ENCODE peak calls at places on chromosomes 3 and 15, in five cellular contexts. J is GM10248; Z is activated T-cell treated with anti-CD3 and anti-CD28 coated beads, Interleukin-2, amount 50 U/mL, for 72 hours; R is nephron progenitor cell; X is stimulated activated CD4-positive, alpha-beta T cell treated with anti-CD3 and anti-CD28 coated beads, Interleukin-4, amount 100 ng/mL, for 48 hours. O is an unnamed sample.

GRCh38 chr15:51801391-51801835 is 28.0 kb upstream of the TMOD3 start:
- DNase-seq in J (peak; percentile 24), Z (no peak), R (peak; percentile 40), X (no peak), O (peak; percentile 7)

GRCh38 chr3:123371859-123372767 is 76.8 kb downstream of the ADCY5 start:
- DNase-seq in J (no peak), Z (no peak), R (no peak), X (no peak), O (no peak)

GRCh38 chr3:197809356-197810020 is 18.4 kb downstream of the LRCH3 start:
- DNase-seq in J (no peak), Z (no peak), R (no peak), X (no peak), O (no peak)

GRCh38 chr15:83745771-83746170 is 91.8 kb downstream of the ADAMTSL3 start:
- DNase-seq in J (no peak), Z (no peak), R (no peak), X (no peak), O (no peak)

GRCh38 chr3:182978387-182978786 is 2.0 kb downstream of the DCUN1D1 start:
- DNase-seq in J (no peak), Z (no peak), R (no peak), X (no peak), O (no peak)

GRCh38 chr15:72184165-72184811 is 13.3 kb downstream of the GRAMD2A start:
- DNase-seq in J (no peak), Z (no peak), R (peak; percentile 72), X (no peak), O (no peak)

GRCh38 chr3:54837964-54838363 is 89.9 kb downstream of the LRTM1 start:
- DNase-seq in J (no peak), Z (no peak), R (no peak), X (no peak), O (no peak)

GRCh38 chr3:81778678-81779182 is 17.3 kb upstream of the GBE1 start:
- DNase-seq in J (peak; percentile 11), Z (no peak), R (no peak), X (no peak), O (no peak)

GRCh38 chr15:100114100-100114499 is 227.7 kb downstream of the ADAMTS17 start:
- DNase-seq in J (no peak), Z (no peak), R (no peak), X (no peak), O (no peak)

GRCh38 chr15:51121631-51122225 is 27.0 kb upstream of the TNFAIP8L3 start:
- DNase-seq in J (no peak), Z (no peak), R (no peak), X (no peak), O (no peak)

GRCh38 chr15:92541197-92542190 is 114.1 kb downstream of the FAM174B start:
- DNase-seq in J (no peak), Z (no peak), R (no peak), X (no peak), O (no peak)

GRCh38 chr3:50687916-50688315 is 13.2 kb downstream of the DOCK3 start:
- DNase-seq in J (no peak), Z (no peak), R (no peak), X (no peak), O (no peak)

GRCh38 chr3:76099956-76100355 is 314.6 kb upstream of the ZNF717 start:
- DNase-seq in J (no peak), Z (no peak), R (no peak), X (no peak), O (no peak)

GRCh38 chr15:100192092-100192695 is 149.6 kb downstream of the ADAMTS17 start:
- DNase-seq in J (no peak), Z (no peak), R (no peak), X (no peak), O (no peak)

GRCh38 chr3:142723665-142723967 is 218 bp upstream of the TRPC1 start:
- DNase-seq in J (no peak), Z (peak; percentile 72), R (no peak), X (no peak), O (no peak)

GRCh38 chr3:179149951-179150350 is 1.8 kb downstream of the PIK3CA start:
- DNase-seq in J (no peak), Z (no peak), R (no peak), X (no peak), O (no peak)

GRCh38 chr3:154540950-154541604 is 111.1 kb upstream of the GPR149 start:
- DNase-seq in J (no peak), Z (no peak), R (no peak), X (no peak), O (no peak)

GRCh38 chr3:14962762-14963161 is 15.4 kb downstream of the NR2C2 start:
- DNase-seq in J (no peak), Z (no peak), R (no peak), X (no peak), O (no peak)

GRCh38 chr15:29345549-29346525 is 76.2 kb upstream of the NSMCE3 start:
- DNase-seq in J (no peak), Z (no peak), R (peak; percentile 14), X (no peak), O (no peak)

GRCh38 chr3:170768334-170768801 is 101.6 kb downstream of the RPL22L1 start:
- DNase-seq in J (no peak), Z (no peak), R (no peak), X (no peak), O (no peak)

GRCh38 chr3:161035711-161036110 is 69.4 kb downstream of the B3GALNT1 start:
- DNase-seq in J (no peak), Z (no peak), R (no peak), X (no peak), O (no peak)

GRCh38 chr3:172524611-172525010 is 1.4 kb upstream of the TNFSF10 start:
- DNase-seq in J (no peak), Z (no peak), R (no peak), X (no peak), O (no peak)

GRCh38 chr3:189967254-189967865 is 153.3 kb downstream of the P3H2 start:
- DNase-seq in J (peak; percentile 56), Z (peak; percentile 33), R (peak; percentile 30), X (no peak), O (no peak)

GRCh38 chr3:62982795-62983455 is 107.7 kb upstream of the CADPS start:
- DNase-seq in J (no peak), Z (no peak), R (no peak), X (no peak), O (no peak)

O was measured in activated naive CD8-positive, alpha-beta T cell treated with anti-CD3 and anti-CD28 coated beads, Interleukin-2, amount 50 U/mL, for 24 hours.